ENCODE peak calls at places on chromosomes 11 and 22, in five cellular contexts. L is prostate gland, I is T-helper 9 cell, H is NCI-H1694, Q is IMR-90. J is an unnamed sample.

GRCh38 chr11:36628765-36629199 is 30.7 kb upstream of the RAG2 start:
- DNase-seq in L (no peak), Q (no peak), H (no peak), I (no peak), J (peak)

GRCh38 chr11:35045219-35045819 is 93.7 kb upstream of the CD44 start:
- DNase-seq in I (peak), Q (no peak), L (no peak), H (no peak), J (no peak)

GRCh38 chr11:94910779-94911178 is 62.6 kb downstream of the CWC15 start:
- DNase-seq in H (no peak), L (no peak), Q (peak), I (no peak), J (no peak)

GRCh38 chr11:23233075-23233474 is 372.8 kb upstream of the CCDC179 start:
- DNase-seq in H (no peak), L (no peak), Q (peak), I (no peak), J (no peak)

GRCh38 chr11:23212829-23213228 is 352.6 kb upstream of the CCDC179 start:
- DNase-seq in I (no peak), L (no peak), H (no peak), Q (no peak), J (no peak)

GRCh38 chr22:45468872-45469572 is 33.7 kb upstream of the FBLN1 start:
- DNase-seq in H (no peak), I (no peak), Q (peak), L (no peak), J (peak)

GRCh38 chr11:131658952-131659351 is 288.5 kb downstream of the NTM start:
- DNase-seq in Q (no peak), H (no peak), I (no peak), L (no peak), J (peak)

GRCh38 chr11:65918211-65919150 is at the start of gene C11orf68:
- DNase-seq in L (no peak), Q (no peak), I (no peak), H (no peak), J (peak)

GRCh38 chr22:27752771-27753170 is 48.8 kb downstream of the MN1 start:
- DNase-seq in H (no peak), L (no peak), I (no peak), Q (no peak), J (no peak)

GRCh38 chr11:259374-259773 is 18.8 kb upstream of the NLRP6 start:
- DNase-seq in I (no peak), H (no peak), L (no peak), Q (no peak), J (no peak)

GRCh38 chr11:33713162-33713913 is 12.7 kb upstream of the C11orf91 start:
- DNase-seq in L (no peak), H (no peak), I (no peak), Q (no peak), J (no peak)

GRCh38 chr11:35305670-35306382 is 113.5 kb downstream of the SLC1A2 start:
- DNase-seq in Q (peak), I (peak), L (peak), H (no peak), J (peak)

GRCh38 chr11:134654161-134654915 is 242.3 kb upstream of the B3GAT1 start:
- DNase-seq in H (no peak), L (no peak), Q (no peak), I (no peak), J (peak)

GRCh38 chr11:126583101-126583500 is 227.6 kb downstream of the ST3GAL4 start:
- DNase-seq in H (no peak), L (no peak), Q (no peak), I (no peak), J (no peak)

GRCh38 chr11:15038963-15039362 is 34.4 kb upstream of the CALCB start:
- DNase-seq in H (no peak), Q (peak), L (no peak), I (no peak), J (no peak)

GRCh38 chr11:69888671-69889076 is 69.5 kb upstream of the FGF3 start:
- DNase-seq in Q (peak), L (peak), H (peak), I (peak), J (peak)

GRCh38 chr11:24496728-24497396 is at the start of gene LUZP2:
- DNase-seq in H (no peak), I (no peak), Q (peak), L (peak), J (peak)

GRCh38 chr11:20647976-20648565 is 21.3 kb upstream of the NELL1 start:
- DNase-seq in L (peak), I (peak), Q (peak), H (peak), J (peak)

GRCh38 chr11:35030716-35031213 is 108.2 kb upstream of the CD44 start:
- DNase-seq in Q (peak), H (no peak), L (no peak), I (peak), J (peak)

GRCh38 chr11:132177106-132177505 is 806.7 kb downstream of the NTM start:
- DNase-seq in Q (peak), H (no peak), L (no peak), I (no peak), J (no peak)

GRCh38 chr22:29080061-29080975 is 7.5 kb downstream of the KREMEN1 start:
- DNase-seq in I (no peak), H (peak), Q (no peak), L (peak), J (no peak)

GRCh38 chr11:57306941-57307598 is 17.7 kb downstream of the TNKS1BP1 start:
- DNase-seq in H (no peak), L (no peak), Q (no peak), I (no peak), J (no peak)

GRCh38 chr11:102346748-102347525 is at the start of gene BIRC2:
- DNase-seq in H (no peak), Q (peak), L (peak), I (peak), J (peak)

GRCh38 chr22:48976556-48977535 is 850.8 kb downstream of the BRD1 start:
- DNase-seq in I (no peak), Q (no peak), H (no peak), L (no peak), J (no peak)

GRCh38 chr11:77170107-77170506 is 42.1 kb downstream of the MYO7A start:
- DNase-seq in I (no peak), L (no peak), H (no peak), Q (no peak), J (peak)

GRCh38 chr11:68749501-68750196 is 1.7 kb downstream of the TESMIN start:
- DNase-seq in Q (peak), L (no peak), I (no peak), H (no peak), J (peak)

GRCh38 chr22:37431811-37432707 is 4.8 kb upstream of the ELFN2 start:
- DNase-seq in Q (peak), I (no peak), H (no peak), L (no peak), J (no peak)

GRCh38 chr11:34335331-34335730 is 22.5 kb downstream of the ABTB2 start:
- DNase-seq in L (no peak), I (no peak), Q (no peak), H (no peak), J (no peak)

GRCh38 chr11:79436911-79437273 is 3.9 kb downstream of the TENM4 start:
- DNase-seq in H (no peak), Q (no peak), I (no peak), L (no peak), J (no peak)

GRCh38 chr11:80846442-80846841 is 1405.6 kb upstream of the TENM4 start:
- DNase-seq in I (no peak), Q (no peak), L (no peak), H (no peak), J (no peak)

GRCh38 chr11:2800655-2801531 is 84.7 kb downstream of the CDKN1C start:
- DNase-seq in H (no peak), I (no peak), Q (no peak), L (no peak), J (peak)

GRCh38 chr11:19683141-19683805 is 29.4 kb upstream of the NAV2 start:
- DNase-seq in Q (no peak), L (no peak), I (no peak), H (no peak), J (no peak)

GRCh38 chr11:75352417-75353206 is 1.2 kb upstream of the ARRB1 start:
- DNase-seq in L (no peak), H (no peak), Q (no peak), I (peak), J (no peak)

GRCh38 chr11:77346906-77347603 is 45.6 kb upstream of the GDPD4 start:
- DNase-seq in L (no peak), Q (peak), H (no peak), I (no peak), J (peak)